ENCODE peak calls at places on chromosomes 1 and 21, in five cellular contexts. I, L, E, Q and C are unnamed samples.

GRCh38 chr1:21217812-21218596 is 41.3 kb upstream of the EIF4G3 start:
- DNase-seq in L (no peak), Q (peak), I (no peak), E (peak), C (peak)

GRCh38 chr1:42145726-42146125 is 7.5 kb upstream of the GUCA2B start:
- DNase-seq in I (no peak), L (no peak), Q (no peak), E (no peak), C (no peak)

GRCh38 chr1:6489799-6490180 is 1.7 kb downstream of the PLEKHG5 start:
- DNase-seq in E (peak), I (peak), L (peak), Q (peak), C (peak)

GRCh38 chr1:225944387-225944786 is 3.4 kb upstream of the LEFTY2 start:
- DNase-seq in I (no peak), E (no peak), Q (no peak), L (no peak), C (no peak)

GRCh38 chr1:157551694-157552693 is at the start of gene FCRL5:
- DNase-seq in E (no peak), I (no peak), L (no peak), Q (no peak), C (no peak)

GRCh38 chr1:219533280-219533679 is 79.6 kb downstream of the ZC3H11B start:
- DNase-seq in I (no peak), E (no peak), Q (no peak), L (peak), C (no peak)

GRCh38 chr21:36209626-36210171 is 53.1 kb downstream of the DOP1B start:
- DNase-seq in Q (peak), I (no peak), E (peak), L (peak), C (peak)

GRCh38 chr1:56771717-56772116 is 47.5 kb downstream of the FYB2 start:
- DNase-seq in L (no peak), I (no peak), Q (no peak), E (no peak), C (no peak)

GRCh38 chr21:14591882-14592281 is 45.8 kb upstream of the SAMSN1 start:
- DNase-seq in L (peak), I (no peak), E (no peak), Q (no peak), C (no peak)

GRCh38 chr1:7172804-7173203 is 387.6 kb downstream of the CAMTA1 start:
- DNase-seq in I (no peak), L (no peak), Q (no peak), E (no peak), C (no peak)

GRCh38 chr1:38899560-38899959 is 18.2 kb upstream of the GJA9 start:
- DNase-seq in L (no peak), Q (no peak), E (no peak), I (no peak), C (no peak)

GRCh38 chr1:156657161-156657970 is 15.4 kb downstream of the BCAN start:
- DNase-seq in E (peak), L (no peak), I (peak), Q (peak), C (peak)

DNA sequence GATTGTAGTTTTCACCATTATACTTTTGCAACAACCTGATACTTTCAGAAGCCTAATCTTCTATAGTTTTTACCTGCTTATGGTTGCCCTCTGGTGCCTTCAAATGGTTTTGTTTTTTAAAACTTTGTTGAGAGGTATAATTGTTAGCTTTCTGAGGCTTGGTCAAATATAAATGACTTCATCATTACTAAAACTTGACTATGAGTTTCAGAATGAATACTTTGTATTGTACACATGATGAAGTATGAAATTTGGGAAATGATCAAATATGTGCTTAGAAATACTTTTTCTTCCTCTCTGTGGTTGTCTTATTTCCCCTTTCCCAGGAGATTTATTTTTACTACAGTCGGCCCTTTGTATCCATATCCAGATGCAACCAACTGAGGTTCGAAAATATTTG is 151.8 kb upstream of the B3GALT2 start:
- DNase-seq in L (peak), I (no peak), Q (no peak), E (no peak), C (no peak)
- TF ChIP-seq CTCF in L (no peak), I (no peak), Q (no peak), E (peak), C (peak)

GRCh38 chr1:214551436-214552173 is at the start of gene PTPN14:
- DNase-seq in E (peak), L (peak), Q (peak), I (peak), C (peak)

GRCh38 chr1:214550339-214551051 is 907 bp downstream of the PTPN14 start:
- DNase-seq in E (no peak), L (peak), I (no peak), Q (peak), C (no peak)

GRCh38 chr1:214551052-214551435 is 358 bp downstream of the PTPN14 start:
- DNase-seq in I (peak), Q (peak), L (no peak), E (peak), C (peak)

GRCh38 chr1:214548988-214549387 is 2.4 kb downstream of the PTPN14 start:
- DNase-seq in L (peak), Q (peak), E (no peak), I (no peak), C (peak)

GRCh38 chr1:214549604-214550338 is 1.6 kb downstream of the PTPN14 start:
- DNase-seq in I (no peak), Q (peak), L (peak), E (no peak), C (no peak)
- TF ChIP-seq CTCF in I (no peak), Q (no peak), L (peak), E (no peak), C (no peak)

DNA sequence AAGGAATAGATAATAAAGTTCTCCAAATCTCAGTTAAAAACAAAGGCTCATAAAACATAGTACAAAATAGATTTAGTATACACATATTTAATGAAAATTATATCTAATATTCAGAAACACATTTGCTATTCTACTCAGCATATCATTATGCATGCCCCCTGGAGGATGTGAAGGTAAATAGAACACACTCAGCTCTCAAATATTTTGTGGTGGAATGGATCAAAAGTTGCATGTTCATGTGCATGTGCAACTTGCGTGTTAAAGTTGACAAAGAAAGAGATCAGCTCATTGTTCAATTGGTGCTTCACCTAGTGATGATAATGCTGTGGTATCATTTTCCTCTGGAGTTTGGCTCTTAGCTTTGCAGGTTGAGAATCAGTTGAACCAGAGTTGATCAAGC is 4.9 kb upstream of the ZNF644 start:
- DNase-seq in Q (no peak), I (no peak), E (no peak), L (no peak), C (no peak)
- TF ChIP-seq CTCF in Q (no peak), I (peak), E (peak), L (peak), C (peak)

DNA sequence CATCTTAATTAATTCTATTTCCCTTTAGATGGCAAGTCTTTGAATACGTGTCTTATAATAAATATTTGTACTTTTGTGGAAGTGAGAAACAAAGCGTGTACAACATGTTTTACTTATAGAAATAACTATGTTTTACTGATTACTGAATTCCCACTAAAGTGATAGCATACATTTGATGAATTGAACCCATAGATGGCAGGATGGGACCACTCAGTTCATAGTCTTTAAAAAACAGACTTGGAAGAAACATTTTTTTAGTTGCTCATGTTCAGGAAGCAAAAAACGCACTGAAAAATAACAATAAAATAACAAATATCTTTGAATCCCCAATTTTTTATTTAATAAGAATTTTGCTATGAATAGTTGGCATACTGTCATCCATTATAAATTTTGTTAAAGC is 507.1 kb upstream of the ZRANB2 start:
- DNase-seq in E (peak), Q (peak), I (no peak), L (peak), C (no peak)
- TF ChIP-seq CTCF in E (peak), Q (peak), I (peak), L (peak), C (no peak)

DNA sequence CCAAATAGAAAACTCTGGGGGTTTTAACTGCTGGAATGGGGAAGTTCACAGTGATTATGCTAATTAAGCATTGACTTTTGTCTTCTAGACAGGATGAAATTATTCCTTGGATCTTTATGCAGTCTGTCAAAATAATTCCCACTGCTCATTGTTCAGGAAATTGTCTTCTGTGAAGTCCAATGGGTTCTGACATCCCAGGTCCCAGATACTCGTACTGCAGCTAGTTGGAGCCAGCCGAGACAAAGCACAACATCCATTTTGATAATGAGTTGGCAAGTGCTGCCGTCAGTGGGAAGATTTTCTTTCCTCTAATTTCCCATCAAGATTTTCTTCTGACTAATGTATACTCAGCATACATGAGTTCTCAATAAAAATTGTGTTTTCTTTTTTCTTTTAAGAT is 17.3 kb upstream of the B3GALT5 start:
- DNase-seq in I (no peak), E (no peak), Q (no peak), L (no peak), C (no peak)
- TF ChIP-seq CTCF in I (no peak), E (no peak), Q (no peak), L (no peak), C (no peak)